ENCODE peak calls at places on chromosomes 11 and 22, in five cellular contexts. One of them, this sample, is unnamed.

GRCh38 chr11:111911563-111912401 is at the start of gene CRYAB:
- DNase-seq in skeletal muscle cell: peak; percentile 85
- DNase-seq in AG10803: peak; percentile 98
- DNase-seq in stimulated activated CD4-positive, alpha-beta T cell treated with anti-CD3 and anti-CD28 coated beads, Interleukin-1b, Interleukin-23, amount 100 ng/mL, for 1 hour: no peak
- DNase-seq in neuronal stem cell: no peak
- DNase-seq in this sample: no peak

GRCh38 chr22:35818897-35819296 is 101.2 kb downstream of the APOL5 start:
- DNase-seq in skeletal muscle cell: no peak
- DNase-seq in AG10803: no peak
- DNase-seq in stimulated activated CD4-positive, alpha-beta T cell treated with anti-CD3 and anti-CD28 coated beads, Interleukin-1b, Interleukin-23, amount 100 ng/mL, for 1 hour: no peak
- DNase-seq in neuronal stem cell: no peak
- DNase-seq in this sample: no peak

GRCh38 chr11:112613051-112613972 is 347.9 kb upstream of the NCAM1 start:
- DNase-seq in skeletal muscle cell: no peak
- DNase-seq in AG10803: peak; percentile 58
- DNase-seq in stimulated activated CD4-positive, alpha-beta T cell treated with anti-CD3 and anti-CD28 coated beads, Interleukin-1b, Interleukin-23, amount 100 ng/mL, for 1 hour: no peak
- DNase-seq in neuronal stem cell: no peak
- DNase-seq in this sample: no peak

GRCh38 chr11:114291381-114291780 is 4.8 kb upstream of the NNMT start:
- DNase-seq in skeletal muscle cell: peak; percentile 73
- DNase-seq in AG10803: peak; percentile 99
- DNase-seq in stimulated activated CD4-positive, alpha-beta T cell treated with anti-CD3 and anti-CD28 coated beads, Interleukin-1b, Interleukin-23, amount 100 ng/mL, for 1 hour: no peak
- DNase-seq in neuronal stem cell: no peak
- DNase-seq in this sample: no peak

GRCh38 chr22:42820075-42820763 is 36.9 kb downstream of the ARFGAP3 start:
- DNase-seq in skeletal muscle cell: peak; percentile 26
- DNase-seq in AG10803: peak; percentile 59
- DNase-seq in stimulated activated CD4-positive, alpha-beta T cell treated with anti-CD3 and anti-CD28 coated beads, Interleukin-1b, Interleukin-23, amount 100 ng/mL, for 1 hour: no peak
- DNase-seq in neuronal stem cell: no peak
- DNase-seq in this sample: peak; percentile 16

GRCh38 chr22:42389137-42389536 is 43.1 kb downstream of the NFAM1 start:
- DNase-seq in skeletal muscle cell: no peak
- DNase-seq in AG10803: no peak
- DNase-seq in stimulated activated CD4-positive, alpha-beta T cell treated with anti-CD3 and anti-CD28 coated beads, Interleukin-1b, Interleukin-23, amount 100 ng/mL, for 1 hour: no peak
- DNase-seq in neuronal stem cell: no peak
- DNase-seq in this sample: no peak

GRCh38 chr11:17277024-17277584 is 565 bp downstream of the NUCB2 start:
- DNase-seq in skeletal muscle cell: no peak
- DNase-seq in AG10803: peak; percentile 55
- DNase-seq in stimulated activated CD4-positive, alpha-beta T cell treated with anti-CD3 and anti-CD28 coated beads, Interleukin-1b, Interleukin-23, amount 100 ng/mL, for 1 hour: no peak
- DNase-seq in neuronal stem cell: no peak
- DNase-seq in this sample: peak; percentile 25

GRCh38 chr11:124859171-124859570 is 6.1 kb upstream of the ROBO3 start:
- DNase-seq in skeletal muscle cell: no peak
- DNase-seq in AG10803: no peak
- DNase-seq in stimulated activated CD4-positive, alpha-beta T cell treated with anti-CD3 and anti-CD28 coated beads, Interleukin-1b, Interleukin-23, amount 100 ng/mL, for 1 hour: no peak
- DNase-seq in neuronal stem cell: no peak
- DNase-seq in this sample: no peak

GRCh38 chr22:41947181-41948080 is 479 bp upstream of the CENPM start:
- DNase-seq in skeletal muscle cell: no peak
- DNase-seq in AG10803: no peak
- DNase-seq in stimulated activated CD4-positive, alpha-beta T cell treated with anti-CD3 and anti-CD28 coated beads, Interleukin-1b, Interleukin-23, amount 100 ng/mL, for 1 hour: no peak
- DNase-seq in neuronal stem cell: no peak
- DNase-seq in this sample: no peak

GRCh38 chr22:44003776-44004460 is 20.2 kb upstream of the PARVB start:
- DNase-seq in skeletal muscle cell: no peak
- DNase-seq in AG10803: no peak
- DNase-seq in stimulated activated CD4-positive, alpha-beta T cell treated with anti-CD3 and anti-CD28 coated beads, Interleukin-1b, Interleukin-23, amount 100 ng/mL, for 1 hour: no peak
- DNase-seq in neuronal stem cell: no peak
- DNase-seq in this sample: no peak

GRCh38 chr11:118531597-118532084 is 649 bp downstream of the TMEM25 start:
- DNase-seq in skeletal muscle cell: no peak
- DNase-seq in AG10803: no peak
- DNase-seq in stimulated activated CD4-positive, alpha-beta T cell treated with anti-CD3 and anti-CD28 coated beads, Interleukin-1b, Interleukin-23, amount 100 ng/mL, for 1 hour: no peak
- DNase-seq in neuronal stem cell: no peak
- DNase-seq in this sample: no peak

GRCh38 chr11:77729063-77729462 is 91.5 kb downstream of the RSF1 start:
- DNase-seq in skeletal muscle cell: no peak
- DNase-seq in AG10803: no peak
- DNase-seq in stimulated activated CD4-positive, alpha-beta T cell treated with anti-CD3 and anti-CD28 coated beads, Interleukin-1b, Interleukin-23, amount 100 ng/mL, for 1 hour: no peak
- DNase-seq in neuronal stem cell: no peak
- DNase-seq in this sample: no peak

GRCh38 chr11:26575946-26576345 is 3.9 kb upstream of the MUC15 start:
- DNase-seq in skeletal muscle cell: no peak
- DNase-seq in AG10803: no peak
- DNase-seq in stimulated activated CD4-positive, alpha-beta T cell treated with anti-CD3 and anti-CD28 coated beads, Interleukin-1b, Interleukin-23, amount 100 ng/mL, for 1 hour: no peak
- DNase-seq in neuronal stem cell: no peak
- DNase-seq in this sample: no peak

GRCh38 chr22:42791721-42792452 is 65.2 kb downstream of the ARFGAP3 start:
- DNase-seq in skeletal muscle cell: no peak
- DNase-seq in AG10803: peak; percentile 13
- DNase-seq in stimulated activated CD4-positive, alpha-beta T cell treated with anti-CD3 and anti-CD28 coated beads, Interleukin-1b, Interleukin-23, amount 100 ng/mL, for 1 hour: no peak
- DNase-seq in neuronal stem cell: no peak
- DNase-seq in this sample: no peak

GRCh38 chr11:94588366-94588952 is 21.3 kb downstream of the PIWIL4 start:
- DNase-seq in skeletal muscle cell: no peak
- DNase-seq in AG10803: no peak
- DNase-seq in stimulated activated CD4-positive, alpha-beta T cell treated with anti-CD3 and anti-CD28 coated beads, Interleukin-1b, Interleukin-23, amount 100 ng/mL, for 1 hour: no peak
- DNase-seq in neuronal stem cell: no peak
- DNase-seq in this sample: no peak

GRCh38 chr11:1480555-1481482 is 5.8 kb downstream of the MOB2 start:
- DNase-seq in skeletal muscle cell: no peak
- DNase-seq in AG10803: no peak
- DNase-seq in stimulated activated CD4-positive, alpha-beta T cell treated with anti-CD3 and anti-CD28 coated beads, Interleukin-1b, Interleukin-23, amount 100 ng/mL, for 1 hour: no peak
- DNase-seq in neuronal stem cell: no peak
- DNase-seq in this sample: no peak

GRCh38 chr11:15903246-15903645 is 453.1 kb downstream of the SOX6 start:
- DNase-seq in skeletal muscle cell: no peak
- DNase-seq in AG10803: no peak
- DNase-seq in stimulated activated CD4-positive, alpha-beta T cell treated with anti-CD3 and anti-CD28 coated beads, Interleukin-1b, Interleukin-23, amount 100 ng/mL, for 1 hour: no peak
- DNase-seq in neuronal stem cell: no peak
- DNase-seq in this sample: no peak

GRCh38 chr22:29702025-29702930 is 17.5 kb upstream of the CABP7 start:
- DNase-seq in skeletal muscle cell: no peak
- DNase-seq in AG10803: no peak
- DNase-seq in stimulated activated CD4-positive, alpha-beta T cell treated with anti-CD3 and anti-CD28 coated beads, Interleukin-1b, Interleukin-23, amount 100 ng/mL, for 1 hour: no peak
- DNase-seq in neuronal stem cell: no peak
- DNase-seq in this sample: no peak

GRCh38 chr22:26169312-26170111 is at the start of gene SEZ6L:
- DNase-seq in skeletal muscle cell: no peak
- DNase-seq in AG10803: no peak
- DNase-seq in stimulated activated CD4-positive, alpha-beta T cell treated with anti-CD3 and anti-CD28 coated beads, Interleukin-1b, Interleukin-23, amount 100 ng/mL, for 1 hour: no peak
- DNase-seq in neuronal stem cell: peak; percentile 47
- DNase-seq in this sample: no peak

GRCh38 chr11:76073716-76074115 is 132.6 kb downstream of the WNT11 start:
- DNase-seq in skeletal muscle cell: peak; percentile 41
- DNase-seq in AG10803: peak; percentile 89
- DNase-seq in stimulated activated CD4-positive, alpha-beta T cell treated with anti-CD3 and anti-CD28 coated beads, Interleukin-1b, Interleukin-23, amount 100 ng/mL, for 1 hour: no peak
- DNase-seq in neuronal stem cell: no peak
- DNase-seq in this sample: peak; percentile 27

GRCh38 chr11:38005597-38005996 is 1407.6 kb upstream of the RAG2 start:
- DNase-seq in skeletal muscle cell: peak; percentile 24
- DNase-seq in AG10803: no peak
- DNase-seq in stimulated activated CD4-positive, alpha-beta T cell treated with anti-CD3 and anti-CD28 coated beads, Interleukin-1b, Interleukin-23, amount 100 ng/mL, for 1 hour: no peak
- DNase-seq in neuronal stem cell: no peak
- DNase-seq in this sample: no peak

GRCh38 chr11:121478895-121479281 is 26.1 kb upstream of the SORL1-AS1 start:
- DNase-seq in skeletal muscle cell: no peak
- DNase-seq in AG10803: no peak
- DNase-seq in stimulated activated CD4-positive, alpha-beta T cell treated with anti-CD3 and anti-CD28 coated beads, Interleukin-1b, Interleukin-23, amount 100 ng/mL, for 1 hour: no peak
- DNase-seq in neuronal stem cell: no peak
- DNase-seq in this sample: peak; percentile 36

GRCh38 chr22:44671742-44672141 is 30.3 kb upstream of the PRR5 start:
- DNase-seq in skeletal muscle cell: no peak
- DNase-seq in AG10803: peak; percentile 45
- DNase-seq in stimulated activated CD4-positive, alpha-beta T cell treated with anti-CD3 and anti-CD28 coated beads, Interleukin-1b, Interleukin-23, amount 100 ng/mL, for 1 hour: no peak
- DNase-seq in neuronal stem cell: no peak
- DNase-seq in this sample: no peak

GRCh38 chr11:61768376-61769076 is 16.1 kb downstream of the MYRF start:
- DNase-seq in skeletal muscle cell: no peak
- DNase-seq in AG10803: no peak
- DNase-seq in stimulated activated CD4-positive, alpha-beta T cell treated with anti-CD3 and anti-CD28 coated beads, Interleukin-1b, Interleukin-23, amount 100 ng/mL, for 1 hour: no peak
- DNase-seq in neuronal stem cell: no peak
- DNase-seq in this sample: no peak

GRCh38 chr11:108726077-108726800 is 61.4 kb downstream of the DDX10 start:
- DNase-seq in skeletal muscle cell: no peak
- DNase-seq in AG10803: no peak
- DNase-seq in stimulated activated CD4-positive, alpha-beta T cell treated with anti-CD3 and anti-CD28 coated beads, Interleukin-1b, Interleukin-23, amount 100 ng/mL, for 1 hour: no peak
- DNase-seq in neuronal stem cell: no peak
- DNase-seq in this sample: no peak

GRCh38 chr22:24091551-24092420 is 80.7 kb downstream of the CABIN1 start:
- DNase-seq in skeletal muscle cell: no peak
- DNase-seq in AG10803: no peak
- DNase-seq in stimulated activated CD4-positive, alpha-beta T cell treated with anti-CD3 and anti-CD28 coated beads, Interleukin-1b, Interleukin-23, amount 100 ng/mL, for 1 hour: no peak
- DNase-seq in neuronal stem cell: no peak
- DNase-seq in this sample: no peak

GRCh38 chr22:41445171-41446056 is 1.2 kb downstream of the TOB2 start:
- DNase-seq in skeletal muscle cell: no peak
- DNase-seq in AG10803: no peak
- DNase-seq in stimulated activated CD4-positive, alpha-beta T cell treated with anti-CD3 and anti-CD28 coated beads, Interleukin-1b, Interleukin-23, amount 100 ng/mL, for 1 hour: no peak
- DNase-seq in neuronal stem cell: peak; percentile 71
- DNase-seq in this sample: no peak

GRCh38 chr11:21385669-21386068 is 716.3 kb downstream of the NELL1 start:
- DNase-seq in skeletal muscle cell: no peak
- DNase-seq in AG10803: no peak
- DNase-seq in stimulated activated CD4-positive, alpha-beta T cell treated with anti-CD3 and anti-CD28 coated beads, Interleukin-1b, Interleukin-23, amount 100 ng/mL, for 1 hour: no peak
- DNase-seq in neuronal stem cell: no peak
- DNase-seq in this sample: no peak

GRCh38 chr22:43101306-43101705 is 9.2 kb upstream of the BIK start:
- DNase-seq in skeletal muscle cell: no peak
- DNase-seq in AG10803: no peak
- DNase-seq in stimulated activated CD4-positive, alpha-beta T cell treated with anti-CD3 and anti-CD28 coated beads, Interleukin-1b, Interleukin-23, amount 100 ng/mL, for 1 hour: no peak
- DNase-seq in neuronal stem cell: no peak
- DNase-seq in this sample: no peak

GRCh38 chr11:134407321-134407828 is 4.7 kb downstream of the B3GAT1 start:
- DNase-seq in skeletal muscle cell: no peak
- DNase-seq in AG10803: no peak
- DNase-seq in stimulated activated CD4-positive, alpha-beta T cell treated with anti-CD3 and anti-CD28 coated beads, Interleukin-1b, Interleukin-23, amount 100 ng/mL, for 1 hour: no peak
- DNase-seq in neuronal stem cell: no peak
- DNase-seq in this sample: no peak

GRCh38 chr22:17085277-17086091 is 684 bp downstream of the IL17RA start:
- DNase-seq in skeletal muscle cell: no peak
- DNase-seq in AG10803: no peak
- DNase-seq in stimulated activated CD4-positive, alpha-beta T cell treated with anti-CD3 and anti-CD28 coated beads, Interleukin-1b, Interleukin-23, amount 100 ng/mL, for 1 hour: no peak
- DNase-seq in neuronal stem cell: no peak
- DNase-seq in this sample: no peak

GRCh38 chr22:37709445-37709765 is 12.6 kb downstream of the TRIOBP start:
- DNase-seq in skeletal muscle cell: no peak
- DNase-seq in AG10803: no peak
- DNase-seq in stimulated activated CD4-positive, alpha-beta T cell treated with anti-CD3 and anti-CD28 coated beads, Interleukin-1b, Interleukin-23, amount 100 ng/mL, for 1 hour: no peak
- DNase-seq in neuronal stem cell: no peak
- DNase-seq in this sample: no peak

GRCh38 chr22:50262460-50262911 is 1.0 kb upstream of the MAPK12 start:
- DNase-seq in skeletal muscle cell: no peak
- DNase-seq in AG10803: no peak
- DNase-seq in stimulated activated CD4-positive, alpha-beta T cell treated with anti-CD3 and anti-CD28 coated beads, Interleukin-1b, Interleukin-23, amount 100 ng/mL, for 1 hour: no peak
- DNase-seq in neuronal stem cell: no peak
- DNase-seq in this sample: no peak

This sample was measured in brain pericyte.